ENCODE peak calls at places on chromosome 13, in five cellular contexts. P is K562, L is mesothelial cell of epicardium, K is progenitor cell of endocrine pancreas, Z is colonic mucosa. O is an unnamed sample.

GRCh38 chr13:60484865-60485264 is 87.8 kb downstream of the TDRD3 start:
- DNase-seq in P (no peak), L (no peak), K (no peak), Z (no peak), O (no peak)

GRCh38 chr13:98393873-98394272 is 183.0 kb downstream of the STK24 start:
- DNase-seq in P (no peak), L (no peak), K (no peak), Z (no peak), O (no peak)

GRCh38 chr13:45205124-45205523 is 4.3 kb upstream of the KCTD4 start:
- DNase-seq in P (no peak), L (no peak), K (no peak), Z (no peak), O (no peak)

GRCh38 chr13:102597029-102598015 is 536 bp downstream of the TPP2 start:
- DNase-seq in P (peak; percentile 18), L (peak; percentile 49), K (peak; percentile 12), Z (peak; percentile 39), O (no peak)

GRCh38 chr13:71770710-71771109 is 96.3 kb downstream of the DACH1 start:
- DNase-seq in P (no peak), L (no peak), K (no peak), Z (no peak), O (no peak)

GRCh38 chr13:31444266-31444862 is 244.6 kb downstream of the B3GLCT start:
- DNase-seq in P (no peak), L (no peak), K (no peak), Z (no peak), O (no peak)

GRCh38 chr13:20258208-20258962 is 26.3 kb upstream of the GJB6 start:
- DNase-seq in P (no peak), L (no peak), K (no peak), Z (no peak), O (no peak)

GRCh38 chr13:92806215-92806614 is 420.4 kb upstream of the GPC6 start:
- DNase-seq in P (no peak), L (no peak), K (no peak), Z (peak; percentile 20), O (no peak)

GRCh38 chr13:113933901-113934300 is 40.0 kb downstream of the C13orf46 start:
- DNase-seq in P (no peak), L (no peak), K (no peak), Z (no peak), O (no peak)

GRCh38 chr13:85108356-85108755 is 690.9 kb downstream of the SLITRK6 start:
- DNase-seq in P (no peak), L (no peak), K (no peak), Z (no peak), O (no peak)

GRCh38 chr13:113630804-113631203 is 27.2 kb downstream of the ATP4B start:
- DNase-seq in P (no peak), L (no peak), K (no peak), Z (no peak), O (no peak)

GRCh38 chr13:68304287-68304893 is 1074.3 kb upstream of the PCDH9 start:
- DNase-seq in P (no peak), L (no peak), K (no peak), Z (no peak), O (no peak)

GRCh38 chr13:50928088-50928487 is 18.5 kb downstream of the RNASEH2B start:
- DNase-seq in P (no peak), L (no peak), K (no peak), Z (no peak), O (no peak)

GRCh38 chr13:25678398-25678797 is 306.6 kb downstream of the ATP8A2 start:
- DNase-seq in P (no peak), L (no peak), K (no peak), Z (no peak), O (no peak)
- TF ChIP-seq CTCF in P (no peak), L (no peak), K (no peak), Z (no peak), O (no peak)

GRCh38 chr13:34931572-34931971 is 10.5 kb upstream of the NBEA start:
- DNase-seq in P (no peak), L (no peak), K (no peak), Z (no peak), O (no peak)

DNA sequence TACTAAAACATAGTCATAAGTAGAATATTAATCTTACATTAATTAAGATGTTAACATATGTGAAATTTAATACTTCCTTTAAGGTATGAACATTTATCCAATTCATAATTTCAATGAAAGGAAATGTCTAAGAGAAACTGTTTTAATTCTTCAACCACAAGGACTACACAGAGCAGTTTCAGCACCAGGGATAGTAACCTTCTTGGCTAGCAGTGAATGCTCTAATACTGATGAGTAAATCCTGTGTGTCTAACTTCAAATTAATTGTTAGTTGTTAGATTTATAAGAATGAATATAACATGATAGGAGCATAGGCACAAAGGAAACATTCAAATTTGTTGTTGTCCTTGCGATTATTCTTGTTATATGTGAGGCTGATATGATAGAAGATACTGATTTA is 15.6 kb upstream of the NBEA start:
- DNase-seq in P (no peak), L (no peak), K (no peak), Z (no peak), O (no peak)
- TF ChIP-seq CTCF in P (no peak), L (no peak), K (no peak), Z (no peak), O (no peak)

GRCh38 chr13:89363144-89363543 is 1692.0 kb downstream of the SLITRK5 start:
- DNase-seq in P (no peak), L (no peak), K (no peak), Z (no peak), O (no peak)

GRCh38 chr13:89361909-89362308 is 1690.7 kb downstream of the SLITRK5 start:
- DNase-seq in P (no peak), L (no peak), K (no peak), Z (no peak), O (no peak)
- TF ChIP-seq CTCF in P (no peak), L (no peak), K (no peak), Z (no peak), O (no peak)

GRCh38 chr13:97030705-97031452 is 36.6 kb upstream of the OXGR1 start:
- DNase-seq in P (peak; percentile 7), L (no peak), K (no peak), Z (no peak), O (no peak)
- TF ChIP-seq CTCF in P (peak; percentile 54), L (no peak), K (peak; percentile 42), Z (no peak), O (peak; percentile 68)

GRCh38 chr13:110924639-110924934 is 9.7 kb upstream of the ANKRD10 start:
- DNase-seq in P (no peak), L (no peak), K (no peak), Z (no peak), O (no peak)

GRCh38 chr13:110923777-110924638 is 9.1 kb upstream of the ANKRD10 start:
- DNase-seq in P (no peak), L (no peak), K (no peak), Z (no peak), O (no peak)

GRCh38 chr13:110922506-110922905 is 7.6 kb upstream of the ANKRD10 start:
- DNase-seq in P (no peak), L (no peak), K (no peak), Z (no peak), O (no peak)

GRCh38 chr13:110923086-110923485 is 8.2 kb upstream of the ANKRD10 start:
- DNase-seq in P (no peak), L (no peak), K (no peak), Z (no peak), O (no peak)

DNA sequence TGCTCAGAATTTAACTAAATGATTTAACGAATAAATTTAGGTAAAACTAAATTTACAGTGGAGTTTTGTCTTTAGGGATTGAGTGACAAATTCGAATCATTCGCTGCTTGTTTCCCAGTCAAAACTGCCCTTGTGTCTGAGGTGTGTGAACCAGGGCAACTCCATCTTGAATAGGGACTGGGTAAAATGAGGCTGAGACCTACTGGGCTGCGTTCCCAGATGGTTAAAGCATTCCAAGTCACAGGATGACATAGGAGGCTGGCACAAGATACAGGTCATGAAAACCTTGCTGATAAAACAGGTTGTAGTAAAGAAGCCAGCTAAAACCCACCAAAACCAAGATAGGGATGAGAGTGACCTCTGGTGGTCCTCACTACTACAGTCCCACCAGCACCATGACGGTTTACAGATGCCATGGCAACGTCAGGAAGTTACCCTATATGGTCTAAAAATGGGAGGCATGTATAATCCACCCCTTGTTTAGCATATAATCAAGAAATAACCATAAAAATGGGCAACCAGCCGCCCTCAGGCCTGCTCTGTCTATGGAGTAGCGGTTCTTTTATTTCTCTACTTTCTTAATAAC is 10.2 kb upstream of the ANKRD10 start:
- DNase-seq in P (no peak), L (no peak), K (no peak), Z (no peak), O (no peak)
- TF ChIP-seq CTCF in P (peak; percentile 49), L (no peak), K (peak; percentile 42), Z (no peak), O (peak; percentile 69)

GRCh38 chr13:106522898-106523525 is 12.4 kb downstream of the EFNB2 start:
- DNase-seq in P (no peak), L (no peak), K (no peak), Z (peak; percentile 41), O (no peak)
- TF ChIP-seq CTCF in P (no peak), L (no peak), K (no peak), Z (no peak), O (no peak)

DNA sequence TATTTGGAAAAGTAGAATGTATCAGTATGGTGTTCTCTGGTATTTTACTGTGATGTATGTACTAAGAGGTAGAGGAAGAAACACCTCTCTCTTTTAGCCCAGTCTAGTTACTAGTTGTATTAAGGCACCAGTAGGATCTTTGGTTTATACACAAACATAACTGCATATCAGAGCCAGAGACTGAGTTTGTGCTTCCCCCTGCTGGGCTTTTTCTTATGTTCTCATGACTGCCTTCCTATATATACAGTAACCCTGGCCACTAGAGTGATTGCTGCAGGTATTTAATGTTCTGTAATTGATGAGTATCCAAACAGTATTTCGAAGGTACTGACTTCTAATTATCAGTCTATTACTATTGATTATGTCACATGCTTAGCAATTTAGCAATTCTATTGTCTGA is 202.5 kb upstream of the KLHL1 start:
- DNase-seq in P (no peak), L (no peak), K (no peak), Z (peak; percentile 21), O (no peak)
- TF ChIP-seq CTCF in P (no peak), L (peak; percentile 18), K (peak; percentile 59), Z (no peak), O (peak; percentile 73)